ENCODE peak calls at places on chromosomes 6 and 20, in ten cellular contexts. Z is NCI-H2081, C is anterior cingulate cortex, A is frontal cortex, F is mucosa of gallbladder, J is occipital lobe, W is epithelial cell of esophagus, H is EH, K is choroid plexus epithelial cell, V is non-pigmented ciliary epithelial cell. S is an unnamed sample.

GRCh38 chr6:166460473-166461437 is 78.0 kb upstream of the MPC1 start:
- DNase-seq in V (no peak), A (no peak), J (no peak), Z (peak; percentile 21), H (peak; percentile 62), F (no peak), K (peak; percentile 35), W (peak; percentile 60), C (no peak), S (no peak)

GRCh38 chr20:10219452-10219791 is 792 bp downstream of the SNAP25 start:
- DNase-seq in J (peak; percentile 46), F (peak; percentile 70), K (peak; percentile 71), A (peak; percentile 65), C (peak; percentile 14), V (no peak), Z (peak; percentile 72), W (peak; percentile 61), H (peak; percentile 64), S (peak; percentile 63)

GRCh38 chr6:144519429-144519828 is 234.3 kb downstream of the UTRN start:
- DNase-seq in F (no peak), J (no peak), C (no peak), Z (no peak), A (no peak), H (no peak), K (no peak), V (no peak), W (no peak), S (no peak)

GRCh38 chr20:41632896-41633295 is 14.7 kb upstream of the CHD6 start:
- DNase-seq in W (peak; percentile 25), K (no peak), A (no peak), Z (no peak), V (peak; percentile 55), J (no peak), H (peak; percentile 83), F (no peak), C (no peak), S (no peak)

GRCh38 chr20:36591854-36592641 is 13.5 kb upstream of the RAB5IF start:
- DNase-seq in V (no peak), C (no peak), H (peak; percentile 72), A (no peak), F (peak; percentile 45), K (peak; percentile 57), Z (no peak), J (no peak), W (peak; percentile 52), S (peak; percentile 37)

GRCh38 chr6:130681028-130681427 is 146.2 kb upstream of the SMLR1 start:
- DNase-seq in F (no peak), Z (no peak), C (no peak), K (peak; percentile 58), W (peak; percentile 66), J (no peak), H (peak; percentile 87), A (no peak), V (no peak), S (no peak)

GRCh38 chr6:165515963-165516624 is 146.9 kb downstream of the PDE10A start:
- DNase-seq in J (no peak), Z (no peak), W (peak; percentile 56), K (peak; percentile 71), F (no peak), V (no peak), A (no peak), H (no peak), C (no peak), S (no peak)

GRCh38 chr6:128885381-128885780 is 2.4 kb downstream of the LAMA2 start:
- DNase-seq in F (no peak), Z (no peak), V (no peak), J (no peak), C (no peak), K (peak; percentile 52), W (no peak), A (no peak), H (no peak), S (no peak)

GRCh38 chr6:31826793-31827285 is 699 bp upstream of the HSPA1B start:
- DNase-seq in W (peak; percentile 83), Z (peak; percentile 64), F (peak; percentile 88), J (peak; percentile 75), A (no peak), K (peak; percentile 91), V (no peak), H (peak; percentile 91), C (no peak), S (no peak)

GRCh38 chr6:4781426-4781825 is 5.2 kb downstream of the CDYL start:
- DNase-seq in C (no peak), H (no peak), V (no peak), J (no peak), Z (no peak), F (no peak), K (peak; percentile 23), W (no peak), A (no peak), S (no peak)

GRCh38 chr20:61932711-61933480 is 132.8 kb downstream of the TAF4 start:
- DNase-seq in F (no peak), W (no peak), A (no peak), C (no peak), Z (no peak), H (no peak), K (no peak), J (no peak), V (no peak), S (no peak)

GRCh38 chr6:107572886-107573285 is 83.0 kb downstream of the SOBP start:
- DNase-seq in K (no peak), W (no peak), V (no peak), A (no peak), Z (no peak), H (no peak), F (no peak), J (no peak), C (no peak), S (no peak)

GRCh38 chr6:27650620-27651370 is 177.9 kb upstream of the ZNF184 start:
- DNase-seq in C (no peak), V (peak; percentile 74), A (no peak), Z (peak; percentile 79), K (peak; percentile 75), H (peak; percentile 20), F (no peak), W (peak; percentile 82), J (no peak), S (no peak)

S was measured in T-helper 9 cell.